ENCODE peak calls at places on chromosomes 12 and 14, in ten cellular contexts. U is NCI-H2081; R is hippocampal formation; J is activated CD8-positive, alpha-beta memory T cell treated with anti-CD3 and anti-CD28 coated beads, Interleukin-2, amount 50 U/mL, for 48 hours; X is fibroblast of the aortic adventitia; I is body of pancreas; B is astrocyte of the spinal cord; E is activated T-cell treated with anti-CD3 and anti-CD28 coated beads, Interleukin-2, amount 50 U/mL, for 24 hours; K is epithelial cell of prostate; W is kidney epithelial cell. Y is an unnamed sample.

GRCh38 chr12:50353404-50353803 is 43.0 kb downstream of the FAM186A start:
- DNase-seq in K (no peak), I (no peak), J (no peak), U (no peak), B (no peak), X (no peak), R (no peak), W (no peak), E (no peak), Y (no peak)

GRCh38 chr12:97127061-97127460 is 220.0 kb downstream of the NEDD1 start:
- DNase-seq in I (no peak), J (no peak), B (no peak), U (no peak), K (no peak), X (no peak), E (no peak), R (no peak), W (no peak), Y (no peak)

GRCh38 chr14:38255408-38255672 is 553 bp downstream of the CLEC14A start:
- DNase-seq in K (no peak), I (peak; percentile 47), R (no peak), J (peak; percentile 57), B (peak; percentile 7), U (no peak), W (no peak), X (no peak), E (no peak), Y (no peak)

GRCh38 chr12:14774944-14775651 is 28.2 kb downstream of the WBP11 start:
- DNase-seq in X (peak; percentile 80), K (no peak), R (peak; percentile 21), B (peak; percentile 59), U (no peak), E (peak; percentile 62), W (no peak), J (peak; percentile 73), I (peak; percentile 51), Y (peak; percentile 71)

GRCh38 chr12:68867606-68868005 is 59.6 kb downstream of the MDM2 start:
- DNase-seq in U (no peak), K (no peak), W (no peak), J (no peak), X (no peak), E (no peak), I (no peak), B (no peak), R (no peak), Y (no peak)

GRCh38 chr12:2627343-2628191 is 167.2 kb upstream of the FKBP4 start:
- DNase-seq in U (peak; percentile 68), W (no peak), R (no peak), K (no peak), J (no peak), I (no peak), X (no peak), E (no peak), B (no peak), Y (no peak)

GRCh38 chr14:81464253-81465001 is 64.3 kb upstream of the STON2 start:
- DNase-seq in W (no peak), X (peak; percentile 78), E (no peak), K (no peak), J (no peak), R (peak; percentile 57), I (peak; percentile 53), U (peak; percentile 51), B (peak; percentile 71), Y (no peak)

GRCh38 chr12:27305673-27306504 is 26.7 kb upstream of the BMAL2 start:
- DNase-seq in B (peak; percentile 70), J (no peak), E (no peak), I (no peak), W (no peak), R (peak; percentile 61), K (no peak), U (peak; percentile 6), X (peak; percentile 82), Y (no peak)

GRCh38 chr14:69044965-69045555 is 66.0 kb upstream of the ACTN1 start:
- DNase-seq in I (peak; percentile 34), R (no peak), W (no peak), J (no peak), U (no peak), X (peak; percentile 88), E (no peak), K (no peak), B (peak; percentile 76), Y (no peak)

GRCh38 chr12:124451637-124452243 is 115.7 kb downstream of the NCOR2 start:
- DNase-seq in W (no peak), J (no peak), R (no peak), U (no peak), I (no peak), K (no peak), E (no peak), B (no peak), X (no peak), Y (no peak)

GRCh38 chr14:50344116-50344775 is 32.1 kb downstream of the DMAC2L start:
- DNase-seq in U (no peak), R (no peak), B (no peak), E (peak; percentile 71), X (peak; percentile 38), I (no peak), W (no peak), J (peak; percentile 79), K (peak; percentile 41), Y (peak; percentile 86)

GRCh38 chr14:69191340-69192111 is at the start of gene EXD2:
- DNase-seq in B (peak; percentile 81), E (peak; percentile 84), I (peak; percentile 95), K (peak; percentile 57), X (peak; percentile 71), W (peak; percentile 62), J (peak; percentile 85), U (peak; percentile 98), R (peak; percentile 86), Y (peak; percentile 87)

GRCh38 chr14:33539918-33540357 is 410.9 kb downstream of the EGLN3 start:
- DNase-seq in J (no peak), B (no peak), W (no peak), R (no peak), E (no peak), I (no peak), X (no peak), K (no peak), U (peak; percentile 19), Y (no peak)

GRCh38 chr12:123929869-123930583 is 42.6 kb downstream of the CCDC92 start:
- DNase-seq in R (no peak), E (no peak), W (no peak), I (no peak), J (no peak), U (no peak), B (no peak), K (no peak), X (no peak), Y (no peak)

GRCh38 chr14:104264495-104265265 is 126.3 kb downstream of the KIF26A start:
- DNase-seq in B (no peak), X (no peak), R (no peak), E (peak; percentile 11), J (peak; percentile 23), U (no peak), W (no peak), K (no peak), I (peak; percentile 1), Y (peak; percentile 50)

GRCh38 chr12:6792522-6793201 is 3.3 kb downstream of the CD4 start:
- DNase-seq in I (no peak), J (no peak), W (no peak), B (peak; percentile 9), X (no peak), E (peak; percentile 56), R (peak; percentile 14), U (no peak), K (no peak), Y (peak; percentile 75)

Y was measured in activated effector memory CD4-positive, alpha-beta T cell treated with anti-CD3 and anti-CD28 coated beads, Interleukin-2, amount 50 U/mL, for 16 hours.